ENCODE peak calls at places on chromosomes 16 and 17, in eight cellular contexts. S is heart right ventricle; I is CD8-positive, alpha-beta T cell; B is CD4-positive, alpha-beta memory T cell; C is fibroblast of lung; P is sigmoid colon; F is esophagus squamous epithelium; J is heart left ventricle. K is an unnamed sample. For H3K4me1, the result is how much of the 10 kb centered on the place peaks cover.

GRCh38 chr16:84618428-84619102 is 687 bp upstream of the COTL1 start:
- DNase-seq in S (no peak), I (no peak), B (no peak), C (peak), P (no peak), F (no peak), J (no peak), K (peak)

GRCh38 chr16:85151603-85152413 is 39.5 kb upstream of the CIBAR2 start:
- DNase-seq in S (peak), I (no peak), B (no peak), C (peak), P (peak), F (no peak), J (peak), K (peak)

GRCh38 chr16:71479420-71479819 is 9.7 kb downstream of the ZNF19 start:
- DNase-seq in S (no peak), I (no peak), B (no peak), C (peak), P (no peak), F (no peak), J (no peak), K (no peak)

GRCh38 chr16:70582280-70582978 is 58.8 kb downstream of the SF3B3 start:
- DNase-seq in S (no peak), I (no peak), B (no peak), C (no peak), P (no peak), F (no peak), J (no peak), K (peak)

GRCh38 chr16:69553332-69553731 is 12.4 kb upstream of the NFAT5 start:
- DNase-seq in S (no peak), I (no peak), B (no peak), C (no peak), P (no peak), F (no peak), J (no peak), K (no peak)

GRCh38 chr17:16197276-16197675 is 18.1 kb downstream of the NCOR1 start:
- DNase-seq in S (no peak), I (no peak), B (no peak), C (no peak), P (no peak), F (no peak), J (no peak), K (no peak)

GRCh38 chr17:77373298-77374169 is 232.8 kb downstream of the SEC14L1 start:
- DNase-seq in S (peak), I (no peak), B (peak), C (no peak), P (peak), F (no peak), J (peak), K (peak)

GRCh38 chr17:12979255-12979654 is 38.6 kb downstream of the ELAC2 start:
- DNase-seq in S (no peak), I (no peak), B (no peak), C (no peak), P (no peak), F (no peak), J (no peak), K (no peak)

GRCh38 chr17:44256671-44257070 is 11.3 kb downstream of the SLC4A1 start:
- DNase-seq in S (no peak), I (no peak), B (no peak), C (no peak), P (no peak), F (no peak), J (no peak), K (no peak)

GRCh38 chr17:37086329-37086728 is 137.6 kb downstream of the AATF start:
- DNase-seq in S (no peak), I (no peak), B (no peak), C (no peak), P (no peak), F (no peak), J (no peak), K (no peak)

DNA sequence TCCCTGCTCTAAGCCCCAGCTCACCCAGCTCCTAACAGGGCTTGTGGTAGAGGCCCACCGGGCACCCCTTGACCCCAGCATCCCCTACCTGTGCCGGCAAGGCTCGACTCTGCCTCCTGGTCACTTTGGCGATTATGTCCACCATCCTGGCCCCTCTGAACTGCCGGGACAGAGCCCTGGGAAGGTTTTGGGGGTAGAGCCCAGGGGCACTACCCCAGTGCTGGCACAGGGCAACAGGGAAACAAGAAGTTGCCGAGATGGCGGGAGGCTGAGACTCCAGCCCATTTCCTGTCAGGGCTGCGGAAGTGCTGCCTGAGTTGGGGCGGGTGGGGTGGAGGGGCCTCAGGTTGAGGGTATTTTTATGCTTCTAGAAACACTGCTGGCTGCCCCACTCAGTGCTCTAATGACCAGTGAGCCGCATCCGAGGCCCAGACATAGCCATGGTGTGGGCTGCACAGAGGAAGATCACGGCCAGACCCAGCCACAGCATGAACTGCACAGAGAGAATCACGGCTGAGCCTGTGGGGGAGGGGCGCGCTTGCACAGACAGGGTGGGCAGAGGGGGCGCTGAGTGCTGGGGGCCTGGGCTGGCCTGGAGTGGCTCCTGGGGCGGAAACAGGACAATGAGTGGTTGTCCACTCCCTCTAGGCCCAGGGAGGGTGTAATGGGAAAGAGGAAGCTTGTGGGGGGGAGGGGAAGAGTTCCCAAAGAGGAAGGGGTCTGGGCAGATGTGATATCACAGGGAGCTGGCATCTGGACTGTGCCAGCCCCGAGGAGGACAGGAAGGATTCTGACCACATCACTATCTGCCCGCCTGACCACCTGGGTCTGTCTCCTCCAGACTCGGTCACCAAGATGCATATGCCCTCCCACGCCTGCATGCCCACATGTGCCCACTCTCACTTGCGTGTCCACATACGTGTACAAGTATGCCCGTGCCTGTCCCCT is 22.3 kb downstream of the ARHGAP27 start:
- DNase-seq in S (no peak), I (peak), B (peak), C (no peak), P (no peak), F (no peak), J (peak), K (no peak)
- H3K4me1 ChIP-seq in S (half or more), I (under half), B (half or more), C (under half), P (under half), F (under half), J (under half), K (under half)

DNA sequence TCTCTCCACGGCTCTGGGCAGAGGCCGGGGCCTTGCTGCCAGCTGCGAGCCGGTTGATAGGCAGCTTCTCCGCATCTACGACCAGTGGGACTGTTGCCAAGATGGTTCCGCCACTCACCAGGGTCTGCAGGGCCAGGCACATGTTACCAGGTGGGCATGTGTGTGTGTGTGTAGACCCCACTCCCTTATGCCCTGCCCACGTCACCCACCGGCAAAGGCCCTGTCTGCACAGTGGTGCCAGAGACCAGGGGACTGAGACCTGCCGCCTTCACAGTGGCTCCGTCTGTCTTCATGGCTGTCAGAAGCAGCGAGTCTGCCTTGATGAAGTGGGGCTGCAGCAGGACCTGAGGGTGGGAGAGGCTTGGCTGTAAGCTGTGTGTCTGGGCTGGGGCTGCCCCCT is 17.7 kb downstream of the SREBF1 start:
- DNase-seq in S (no peak), I (no peak), B (no peak), C (no peak), P (no peak), F (no peak), J (no peak), K (no peak)
- H3K4me1 ChIP-seq in S (half or more), I (half or more), B (half or more), C (under half), P (half or more), F (half or more), J (under half), K (under half)

GRCh38 chr16:31502981-31503380 is 5.2 kb downstream of the RUSF1 start:
- DNase-seq in S (no peak), I (no peak), B (no peak), C (peak), P (no peak), F (no peak), J (no peak), K (no peak)

GRCh38 chr16:31507617-31507928 is 618 bp downstream of the RUSF1 start:
- DNase-seq in S (no peak), I (no peak), B (no peak), C (no peak), P (no peak), F (no peak), J (no peak), K (no peak)

GRCh38 chr16:31504159-31504558 is 4.0 kb downstream of the RUSF1 start:
- DNase-seq in S (no peak), I (no peak), B (no peak), C (no peak), P (no peak), F (no peak), J (no peak), K (no peak)

GRCh38 chr16:31507929-31508705 is at the start of gene RUSF1:
- DNase-seq in S (peak), I (peak), B (peak), C (peak), P (peak), F (peak), J (peak), K (peak)

DNA sequence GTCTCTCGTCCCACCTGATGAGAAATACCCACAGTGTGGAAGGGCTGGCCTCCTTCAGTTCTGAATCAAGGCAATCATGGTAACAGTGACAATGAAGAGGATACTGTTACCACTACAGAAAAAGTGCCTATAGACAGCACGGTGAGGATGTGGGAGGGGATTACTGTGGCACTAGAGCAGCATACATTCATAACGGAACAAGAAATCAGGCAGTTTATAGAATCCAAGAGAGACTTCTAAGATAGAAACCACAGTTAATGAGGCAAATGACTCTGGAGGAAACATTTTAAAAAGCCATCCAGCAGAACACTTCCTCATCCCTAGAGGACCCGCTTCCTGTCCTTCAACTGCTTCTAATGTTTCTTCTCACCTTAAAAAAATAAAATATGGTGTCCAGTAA is 2.7 kb downstream of the RUSF1 start:
- DNase-seq in S (no peak), I (no peak), B (no peak), C (no peak), P (no peak), F (no peak), J (no peak), K (no peak)
- H3K4me1 ChIP-seq in S (half or more), I (under half), B (under half), C (under half), P (under half), F (under half), J (under half), K (under half)

DNA sequence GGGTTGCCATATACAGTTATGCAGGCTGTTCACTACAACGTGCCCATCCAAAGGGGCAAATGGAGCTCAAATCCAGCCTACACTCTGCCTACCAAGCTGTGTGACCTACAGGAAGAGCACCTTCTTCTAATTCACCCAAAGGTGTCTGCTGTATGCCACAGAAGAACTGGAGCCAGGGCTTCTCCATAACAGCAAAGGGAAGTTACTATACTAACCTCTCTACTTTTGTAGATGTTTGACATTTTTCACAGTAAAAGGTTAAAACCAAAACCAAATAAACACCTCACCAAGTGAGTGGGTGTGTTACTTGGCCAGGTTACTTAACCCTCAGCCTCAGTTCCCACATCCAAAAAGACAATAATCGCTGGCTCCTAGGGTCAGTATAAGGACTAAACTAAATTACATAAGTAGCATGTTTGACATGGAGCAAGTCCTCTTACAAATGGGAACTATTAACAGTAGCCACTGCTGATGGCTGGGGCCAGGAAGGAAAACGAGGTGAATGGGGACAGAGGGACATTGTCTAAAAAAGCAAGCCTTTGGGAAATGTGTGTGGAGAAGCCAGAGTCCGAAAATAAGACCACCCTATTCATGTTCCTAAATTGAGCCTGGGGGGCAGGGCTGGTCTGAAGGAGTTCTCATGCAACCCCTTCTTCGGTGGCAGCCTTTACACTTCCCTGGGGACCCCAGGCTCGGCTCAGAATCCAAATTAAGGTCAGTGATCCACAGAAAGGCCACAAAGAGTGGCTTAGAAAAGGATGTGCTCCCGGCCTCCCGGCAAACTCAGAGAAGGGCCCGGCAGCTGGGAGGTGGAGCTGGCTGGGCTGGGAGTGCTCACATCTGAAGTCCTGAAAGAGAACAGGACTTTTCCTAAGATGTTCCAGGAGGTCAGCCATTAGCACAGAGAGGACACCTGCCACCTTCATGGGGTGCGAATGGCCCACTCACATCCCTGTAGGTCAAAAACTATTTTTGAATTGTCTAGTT is 13.5 kb downstream of the CUEDC1 start:
- DNase-seq in S (no peak), I (no peak), B (no peak), C (no peak), P (peak), F (no peak), J (no peak), K (no peak)
- H3K4me1 ChIP-seq in S (half or more), I (under half), B (under half), C (under half), P (half or more), F (under half), J (half or more), K (under half)

GRCh38 chr16:76346210-76346609 is 69.0 kb downstream of the CNTNAP4 start:
- DNase-seq in S (no peak), I (no peak), B (no peak), C (no peak), P (no peak), F (no peak), J (no peak), K (no peak)

GRCh38 chr16:76345093-76345735 is 68.0 kb downstream of the CNTNAP4 start:
- DNase-seq in S (no peak), I (no peak), B (no peak), C (peak), P (no peak), F (no peak), J (peak), K (no peak)

GRCh38 chr16:76338472-76338871 is 61.3 kb downstream of the CNTNAP4 start:
- DNase-seq in S (no peak), I (no peak), B (no peak), C (no peak), P (no peak), F (no peak), J (no peak), K (no peak)

DNA sequence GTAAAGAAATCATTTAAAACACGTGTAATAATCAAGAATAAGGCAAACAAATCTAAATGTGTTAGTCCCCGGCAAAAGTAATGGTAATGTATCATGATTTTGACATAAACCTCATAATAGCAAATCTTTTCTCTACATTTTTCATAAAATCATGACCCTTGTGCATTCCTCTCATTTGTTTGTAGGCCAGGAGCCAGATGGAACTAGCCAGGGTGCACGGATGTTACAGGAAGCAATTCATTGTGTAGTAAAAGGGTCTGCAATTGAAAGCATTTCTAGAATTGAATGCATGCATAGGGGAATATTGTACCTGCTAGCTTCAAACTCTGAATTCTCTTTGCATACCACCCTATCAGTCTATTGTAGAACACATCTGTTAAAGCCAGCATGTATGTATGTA is 66.6 kb downstream of the CNTNAP4 start:
- DNase-seq in S (no peak), I (no peak), B (no peak), C (no peak), P (no peak), F (no peak), J (no peak), K (no peak)
- H3K4me1 ChIP-seq in S (under half), I (under half), B (under half), C (under half), P (under half), F (under half), J (under half), K (under half)

DNA sequence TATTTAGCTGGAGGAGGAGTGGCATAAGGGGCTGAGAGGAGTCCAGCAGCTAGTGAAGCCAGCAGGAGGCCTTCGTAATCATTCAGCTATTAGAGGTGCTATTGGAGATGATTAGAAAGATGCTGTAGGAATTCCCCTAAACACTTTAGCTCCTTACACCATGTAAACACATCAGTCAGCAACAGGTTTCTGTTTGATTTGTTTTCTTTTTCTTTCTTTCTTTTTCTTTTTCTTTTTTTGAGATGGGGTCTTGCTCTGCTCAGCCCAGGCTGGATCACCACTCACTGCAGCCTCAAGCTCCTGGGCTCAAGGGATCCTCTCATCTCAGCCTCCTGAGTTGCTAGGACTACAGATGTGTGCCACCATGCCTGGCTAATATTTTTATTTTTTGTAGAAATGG is 10.6 kb upstream of the SEPHS2 start:
- DNase-seq in S (no peak), I (no peak), B (no peak), C (no peak), P (no peak), F (no peak), J (no peak), K (no peak)
- H3K4me1 ChIP-seq in S (under half), I (under half), B (under half), C (under half), P (under half), F (under half), J (under half), K (under half)

GRCh38 chr17:28405632-28406477 is at the start of gene SLC46A1:
- DNase-seq in S (peak), I (peak), B (peak), C (no peak), P (peak), F (no peak), J (peak), K (peak)
- H3K4me1 ChIP-seq in S (under half), I (under half), B (under half), C (under half), P (under half), F (under half), J (under half), K (under half)

GRCh38 chr16:637081-638018 is 1.2 kb upstream of the METTL26 start:
- DNase-seq in S (peak), I (peak), B (no peak), C (peak), P (peak), F (no peak), J (peak), K (peak)

GRCh38 chr16:636206-637080 is at the start of gene METTL26:
- DNase-seq in S (peak), I (peak), B (peak), C (peak), P (peak), F (peak), J (peak), K (peak)

GRCh38 chr16:634051-634670 is 1.9 kb downstream of the METTL26 start:
- DNase-seq in S (peak), I (no peak), B (no peak), C (no peak), P (no peak), F (no peak), J (no peak), K (no peak)

GRCh38 chr16:634996-635395 is 1.1 kb downstream of the METTL26 start:
- DNase-seq in S (peak), I (no peak), B (no peak), C (no peak), P (no peak), F (no peak), J (no peak), K (no peak)

DNA sequence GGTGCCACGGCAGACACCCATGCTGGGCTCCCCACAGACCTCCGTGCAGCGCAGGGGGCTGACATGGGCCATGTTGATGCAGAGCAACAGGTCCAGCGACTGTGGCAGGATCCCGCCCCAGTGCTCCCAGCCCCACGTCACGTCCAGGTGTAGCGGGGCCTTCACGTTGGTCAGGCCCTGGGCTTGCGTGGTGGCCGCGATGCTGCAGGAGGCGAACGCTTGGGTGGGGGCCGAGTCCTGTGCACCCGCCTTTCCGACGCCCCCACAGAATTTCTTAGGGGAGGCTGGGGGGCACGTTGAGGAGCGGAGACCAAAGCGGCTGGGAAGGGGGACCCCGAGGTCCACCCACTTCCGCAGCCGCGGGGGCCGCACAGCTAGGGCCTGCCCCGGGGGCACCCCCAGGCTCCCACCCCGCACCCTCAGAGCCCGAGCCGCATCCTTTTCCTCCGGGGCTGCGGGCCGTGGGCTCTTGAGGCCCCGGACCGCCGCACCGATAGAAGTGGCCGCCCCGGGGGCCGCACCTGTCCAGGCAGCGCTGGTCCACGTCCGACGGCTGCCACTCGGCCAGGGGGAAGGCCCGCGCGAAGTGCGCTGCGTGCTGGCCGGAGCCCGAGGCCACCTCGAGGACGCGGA is 416 bp downstream of the METTL26 start:
- DNase-seq in S (peak), I (no peak), B (no peak), C (no peak), P (no peak), F (no peak), J (no peak), K (no peak)
- H3K4me1 ChIP-seq in S (under half), I (under half), B (under half), C (under half), P (under half), F (under half), J (under half), K (under half)

K was measured in aorta.